ENCODE peak calls at places on chromosomes 5 and 9, in nine cellular contexts. D is neuronal stem cell, O is PC-3, X is fibroblast of lung, J is astrocyte, V is endodermal cell, F is endothelial cell of umbilical vein, L is GM23248, M is colonic mucosa. B is an unnamed sample.

GRCh38 chr5:168011096-168011495 is 280.3 kb upstream of the WWC1 start:
- DNase-seq in D (no peak), V (no peak), L (peak; percentile 53), M (no peak), F (no peak), J (no peak), O (no peak), X (no peak), B (no peak)

GRCh38 chr9:28234899-28235277 is 661.6 kb upstream of the C9orf72 start:
- DNase-seq in O (peak; percentile 81), X (peak; percentile 84), M (no peak), V (peak; percentile 46), L (peak; percentile 76), F (no peak), D (no peak), J (peak; percentile 79), B (no peak)

GRCh38 chr5:134110382-134110781 is 4.1 kb upstream of the TCF7 start:
- DNase-seq in J (no peak), O (no peak), F (no peak), M (no peak), X (no peak), D (no peak), V (no peak), L (no peak), B (no peak)

GRCh38 chr9:91837982-91838731 is 111.9 kb downstream of the ROR2 start:
- DNase-seq in J (peak; percentile 16), L (peak; percentile 46), X (peak; percentile 78), F (no peak), M (peak; percentile 76), O (peak; percentile 89), V (peak; percentile 50), D (no peak), B (peak; percentile 83)

GRCh38 chr5:95841914-95842812 is 19.6 kb upstream of the GLRX start:
- DNase-seq in O (no peak), M (peak; percentile 72), D (no peak), J (no peak), X (peak; percentile 93), L (peak; percentile 98), F (no peak), V (peak; percentile 22), B (no peak)

GRCh38 chr9:35727676-35728040 is 4.3 kb downstream of the TLN1 start:
- DNase-seq in F (no peak), O (no peak), L (no peak), V (no peak), X (no peak), M (no peak), D (no peak), J (no peak), B (no peak)

GRCh38 chr5:77138981-77139380 is 51.9 kb upstream of the ZBED3 start:
- DNase-seq in O (no peak), D (no peak), L (peak; percentile 80), X (peak; percentile 87), M (no peak), V (no peak), F (no peak), J (peak; percentile 60), B (no peak)

GRCh38 chr9:128414461-128414860 is 6.2 kb upstream of the CERCAM start:
- DNase-seq in D (no peak), V (no peak), X (no peak), F (no peak), O (peak; percentile 51), M (no peak), J (no peak), L (no peak), B (no peak)

GRCh38 chr5:180806351-180807011 is 3.9 kb upstream of the MGAT1 start:
- DNase-seq in F (no peak), D (no peak), X (no peak), V (peak; percentile 38), M (no peak), L (no peak), O (no peak), J (no peak), B (peak; percentile 36)

GRCh38 chr9:4301302-4301701 is 1.4 kb upstream of the GLIS3 start:
- DNase-seq in L (peak; percentile 91), F (no peak), O (peak; percentile 49), M (no peak), V (no peak), D (no peak), J (peak; percentile 68), X (peak; percentile 75), B (no peak)

GRCh38 chr9:6955251-6955921 is 197.6 kb downstream of the KDM4C start:
- DNase-seq in M (no peak), X (peak; percentile 86), L (peak; percentile 60), F (peak; percentile 83), J (peak; percentile 86), D (peak; percentile 48), O (no peak), V (no peak), B (no peak)

DNA sequence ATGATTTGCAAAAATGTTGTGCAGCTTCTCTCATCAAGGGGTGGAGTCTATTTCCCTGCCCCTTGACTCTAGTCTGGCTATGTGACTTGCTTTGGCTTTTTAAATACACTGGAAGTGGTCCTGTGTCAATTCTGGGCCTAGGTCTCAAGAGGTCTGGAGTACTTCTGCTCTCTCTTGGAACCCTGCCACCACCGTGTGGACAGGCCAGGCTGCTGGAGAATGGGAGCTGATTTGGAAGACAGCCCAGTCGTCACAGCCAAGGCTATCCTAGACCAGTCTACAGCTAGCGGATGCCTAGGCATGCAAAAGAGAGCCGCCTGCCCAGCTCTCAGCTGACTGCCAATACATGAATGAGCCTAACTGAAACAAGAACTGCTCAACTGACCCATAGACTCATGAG is 56.7 kb upstream of the CLINT1 start:
- DNase-seq in V (no peak), M (peak; percentile 71), F (peak; percentile 84), D (no peak), O (peak; percentile 23), J (peak; percentile 55), L (no peak), X (peak; percentile 37), B (peak; percentile 92)
- H3K27ac ChIP-seq in V (no peak overlapping the region), M (no peak overlapping the region), F (no peak overlapping the region), D (no peak overlapping the region), O (no peak overlapping the region), J (no peak overlapping the region), L (no peak overlapping the region), X (no peak overlapping the region), B (peak overlapping the region; percentile 39)

DNA sequence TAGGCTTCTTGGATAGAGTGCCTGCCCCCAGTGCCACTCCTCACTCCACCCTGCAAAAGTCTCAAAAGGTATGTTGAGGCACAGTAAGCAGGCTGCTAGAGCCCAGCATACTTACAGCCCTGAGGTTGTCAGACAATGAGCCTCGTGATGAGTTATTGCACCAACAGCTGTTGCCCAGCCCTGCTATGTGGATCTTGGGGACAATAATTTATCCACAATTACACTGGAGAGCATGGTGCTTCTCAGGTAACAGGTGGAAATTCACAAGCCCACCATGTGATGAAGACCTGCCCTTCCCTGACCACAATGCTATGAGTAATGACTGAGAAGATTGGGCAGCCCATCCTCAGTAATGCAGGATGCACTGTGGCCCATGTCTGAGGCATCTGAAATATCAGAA is 36.5 kb downstream of the KCNIP1 start:
- DNase-seq in J (no peak), O (no peak), D (no peak), L (no peak), X (no peak), M (no peak), F (no peak), V (peak; percentile 31), B (no peak)
- H3K9ac ChIP-seq in J (no peak overlapping the region), O (no peak overlapping the region), D (no peak overlapping the region), L (no peak overlapping the region), X (no peak overlapping the region), M (no peak overlapping the region), F (no peak overlapping the region), V (no peak overlapping the region), B (no peak overlapping the region)

GRCh38 chr9:136525841-136526499 is 19.9 kb downstream of the NOTCH1 start:
- DNase-seq in X (no peak), M (peak; percentile 64), O (no peak), J (no peak), L (no peak), F (no peak), D (no peak), V (peak; percentile 62), B (peak; percentile 90)

GRCh38 chr9:136526625-136527066 is 19.2 kb downstream of the NOTCH1 start:
- DNase-seq in L (no peak), V (peak; percentile 74), M (peak; percentile 88), O (no peak), D (no peak), J (no peak), X (no peak), F (no peak), B (no peak)

GRCh38 chr9:136522354-136523237 is 23.3 kb downstream of the NOTCH1 start:
- DNase-seq in O (no peak), M (no peak), D (no peak), L (no peak), F (no peak), V (no peak), J (no peak), X (no peak), B (no peak)

GRCh38 chr9:136527131-136527530 is 18.7 kb downstream of the NOTCH1 start:
- DNase-seq in O (no peak), X (no peak), J (no peak), D (no peak), F (no peak), V (no peak), L (no peak), M (no peak), B (no peak)

DNA sequence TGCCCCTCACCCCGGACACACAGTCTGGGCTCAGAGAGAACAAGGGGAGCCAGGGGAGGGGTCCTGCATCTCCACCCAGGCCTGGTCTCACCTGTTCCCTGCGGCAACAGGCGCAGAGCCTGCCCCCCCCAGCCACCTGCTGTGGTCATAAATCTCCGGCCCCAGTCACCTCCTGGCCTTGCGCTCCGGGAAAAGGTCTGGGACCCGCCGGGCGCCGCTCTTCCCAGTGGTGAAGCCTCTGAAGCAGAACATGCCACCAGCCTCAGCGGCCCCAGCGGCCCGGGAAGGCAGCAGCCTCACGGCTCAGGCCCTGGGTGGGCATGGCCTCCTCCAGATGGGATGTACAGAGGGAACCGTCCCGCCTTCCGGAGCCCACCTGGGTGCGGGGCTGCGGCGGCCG is 20.6 kb downstream of the NOTCH1 start:
- DNase-seq in F (no peak), J (no peak), X (no peak), O (no peak), L (no peak), M (no peak), D (no peak), V (no peak), B (peak; percentile 84)
- H3K36me3 ChIP-seq in F (peaks cover 11% of the 10 kb centered on the region), J (no peaks in the 10 kb centered on the region), X (no peaks in the 10 kb centered on the region), O (no peaks in the 10 kb centered on the region), L (no peaks in the 10 kb centered on the region), M (no peaks in the 10 kb centered on the region), D (peaks cover 22% of the 10 kb centered on the region), V (no peaks in the 10 kb centered on the region), B (no peaks in the 10 kb centered on the region)

GRCh38 chr5:1973391-1974013 is 90.8 kb upstream of the IRX4 start:
- DNase-seq in L (no peak), F (no peak), V (peak; percentile 68), O (no peak), M (no peak), J (no peak), D (peak; percentile 12), X (no peak), B (no peak)

GRCh38 chr5:1974501-1975405 is 92.0 kb upstream of the IRX4 start:
- DNase-seq in D (no peak), F (no peak), L (no peak), M (no peak), J (no peak), V (no peak), X (no peak), O (no peak), B (no peak)

GRCh38 chr5:1975406-1975715 is 92.6 kb upstream of the IRX4 start:
- DNase-seq in F (no peak), V (no peak), O (no peak), L (no peak), X (no peak), J (no peak), M (no peak), D (no peak), B (no peak)

GRCh38 chr5:1974081-1974480 is 91.4 kb upstream of the IRX4 start:
- DNase-seq in M (no peak), F (no peak), D (no peak), J (no peak), X (no peak), V (no peak), O (no peak), L (no peak), B (no peak)

GRCh38 chr5:1975898-1976765 is 93.4 kb upstream of the IRX4 start:
- DNase-seq in X (peak; percentile 34), J (no peak), D (no peak), V (no peak), L (no peak), O (peak; percentile 23), F (no peak), M (no peak), B (no peak)
- H3K27ac ChIP-seq in X (no peak overlapping the region), J (no peak overlapping the region), D (no peak overlapping the region), V (no peak overlapping the region), L (no peak overlapping the region), O (no peak overlapping the region), F (no peak overlapping the region), M (no peak overlapping the region), B (no peak overlapping the region)

B was measured in kidney.